ENCODE peak calls at places on chromosome 20, in seven cellular contexts. One of them, this sample, is unnamed.

GRCh38 chr20:605237-605636 is 4.9 kb downstream of the TCF15 start:
- DNase-seq in astrocyte of the hippocampus: no peak
- DNase-seq in NAMALWA: no peak
- DNase-seq in HEK293T: no peak
- DNase-seq in B cell: no peak
- DNase-seq in AG08395: no peak
- DNase-seq in heart left ventricle: peak; percentile 36
- DNase-seq in this sample: no peak

GRCh38 chr20:57047281-57048026 is 219.0 kb downstream of the BMP7 start:
- DNase-seq in astrocyte of the hippocampus: no peak
- DNase-seq in NAMALWA: peak; percentile 36
- DNase-seq in HEK293T: peak; percentile 36
- DNase-seq in B cell: no peak
- DNase-seq in AG08395: no peak
- DNase-seq in heart left ventricle: no peak
- DNase-seq in this sample: no peak

GRCh38 chr20:9611921-9612320 is 97.5 kb downstream of the LAMP5 start:
- DNase-seq in astrocyte of the hippocampus: no peak
- DNase-seq in NAMALWA: no peak
- DNase-seq in HEK293T: no peak
- DNase-seq in B cell: no peak
- DNase-seq in AG08395: no peak
- DNase-seq in heart left ventricle: no peak
- DNase-seq in this sample: no peak

GRCh38 chr20:57008217-57008616 is 258.2 kb downstream of the BMP7 start:
- DNase-seq in astrocyte of the hippocampus: peak; percentile 33
- DNase-seq in NAMALWA: no peak
- DNase-seq in HEK293T: no peak
- DNase-seq in B cell: no peak
- DNase-seq in AG08395: peak; percentile 36
- DNase-seq in heart left ventricle: no peak
- DNase-seq in this sample: no peak

GRCh38 chr20:58623579-58624473 is 27.3 kb upstream of the STX16 start:
- DNase-seq in astrocyte of the hippocampus: peak; percentile 99
- DNase-seq in NAMALWA: no peak
- DNase-seq in HEK293T: peak; percentile 67
- DNase-seq in B cell: no peak
- DNase-seq in AG08395: peak; percentile 97
- DNase-seq in heart left ventricle: peak; percentile 83
- DNase-seq in this sample: no peak

GRCh38 chr20:23517719-23518118 is 26.8 kb downstream of the CST8 start:
- DNase-seq in astrocyte of the hippocampus: no peak
- DNase-seq in NAMALWA: no peak
- DNase-seq in HEK293T: no peak
- DNase-seq in B cell: no peak
- DNase-seq in AG08395: no peak
- DNase-seq in heart left ventricle: no peak
- DNase-seq in this sample: no peak

GRCh38 chr20:36092424-36093024 is 62.0 kb upstream of the EPB41L1 start:
- DNase-seq in astrocyte of the hippocampus: peak; percentile 62
- DNase-seq in NAMALWA: no peak
- DNase-seq in HEK293T: peak; percentile 49
- DNase-seq in B cell: peak; percentile 39
- DNase-seq in AG08395: peak; percentile 38
- DNase-seq in heart left ventricle: no peak
- DNase-seq in this sample: no peak

GRCh38 chr20:35144694-35145093 is 2.4 kb downstream of the EDEM2 start:
- DNase-seq in astrocyte of the hippocampus: no peak
- DNase-seq in NAMALWA: peak; percentile 45
- DNase-seq in HEK293T: no peak
- DNase-seq in B cell: peak; percentile 80
- DNase-seq in AG08395: no peak
- DNase-seq in heart left ventricle: no peak
- DNase-seq in this sample: no peak

GRCh38 chr20:31516651-31517050 is 2.4 kb downstream of the HM13 start:
- DNase-seq in astrocyte of the hippocampus: no peak
- DNase-seq in NAMALWA: no peak
- DNase-seq in HEK293T: no peak
- DNase-seq in B cell: no peak
- DNase-seq in AG08395: no peak
- DNase-seq in heart left ventricle: no peak
- DNase-seq in this sample: no peak

GRCh38 chr20:45967551-45968080 is 4.4 kb downstream of the ZNF335 start:
- DNase-seq in astrocyte of the hippocampus: no peak
- DNase-seq in NAMALWA: no peak
- DNase-seq in HEK293T: no peak
- DNase-seq in B cell: no peak
- DNase-seq in AG08395: no peak
- DNase-seq in heart left ventricle: no peak
- DNase-seq in this sample: no peak

GRCh38 chr20:44552950-44553908 is 29.1 kb upstream of the PKIG start:
- DNase-seq in astrocyte of the hippocampus: peak; percentile 64
- DNase-seq in NAMALWA: no peak
- DNase-seq in HEK293T: no peak
- DNase-seq in B cell: no peak
- DNase-seq in AG08395: peak; percentile 63
- DNase-seq in heart left ventricle: no peak
- DNase-seq in this sample: no peak

GRCh38 chr20:3777726-3778629 is 3.3 kb downstream of the SPEF1 start:
- DNase-seq in astrocyte of the hippocampus: peak; percentile 53
- DNase-seq in NAMALWA: no peak
- DNase-seq in HEK293T: no peak
- DNase-seq in B cell: peak; percentile 63
- DNase-seq in AG08395: peak; percentile 84
- DNase-seq in heart left ventricle: peak; percentile 73
- DNase-seq in this sample: no peak

GRCh38 chr20:34355427-34355826 is 7.6 kb upstream of the ITCH start:
- DNase-seq in astrocyte of the hippocampus: no peak
- DNase-seq in NAMALWA: no peak
- DNase-seq in HEK293T: no peak
- DNase-seq in B cell: no peak
- DNase-seq in AG08395: no peak
- DNase-seq in heart left ventricle: no peak
- DNase-seq in this sample: no peak

GRCh38 chr20:41572010-41572572 is 46.1 kb downstream of the CHD6 start:
- DNase-seq in astrocyte of the hippocampus: no peak
- DNase-seq in NAMALWA: no peak
- DNase-seq in HEK293T: no peak
- DNase-seq in B cell: no peak
- DNase-seq in AG08395: no peak
- DNase-seq in heart left ventricle: no peak
- DNase-seq in this sample: no peak

GRCh38 chr20:56409946-56410345 is 2.1 kb upstream of the CASS4 start:
- DNase-seq in astrocyte of the hippocampus: no peak
- DNase-seq in NAMALWA: no peak
- DNase-seq in HEK293T: no peak
- DNase-seq in B cell: no peak
- DNase-seq in AG08395: no peak
- DNase-seq in heart left ventricle: no peak
- DNase-seq in this sample: no peak

GRCh38 chr20:59013959-59014608 is 5.1 kb upstream of the TUBB1 start:
- DNase-seq in astrocyte of the hippocampus: no peak
- DNase-seq in NAMALWA: no peak
- DNase-seq in HEK293T: no peak
- DNase-seq in B cell: no peak
- DNase-seq in AG08395: no peak
- DNase-seq in heart left ventricle: no peak
- DNase-seq in this sample: no peak

GRCh38 chr20:35146299-35146921 is 726 bp downstream of the EDEM2 start:
- DNase-seq in astrocyte of the hippocampus: peak; percentile 36
- DNase-seq in NAMALWA: peak; percentile 29
- DNase-seq in HEK293T: peak; percentile 50
- DNase-seq in B cell: peak; percentile 8
- DNase-seq in AG08395: peak; percentile 26
- DNase-seq in heart left ventricle: no peak
- DNase-seq in this sample: no peak

GRCh38 chr20:57964011-57964862 is 254.4 kb upstream of the PMEPA1 start:
- DNase-seq in astrocyte of the hippocampus: no peak
- DNase-seq in NAMALWA: no peak
- DNase-seq in HEK293T: no peak
- DNase-seq in B cell: no peak
- DNase-seq in AG08395: peak; percentile 56
- DNase-seq in heart left ventricle: peak; percentile 55
- DNase-seq in this sample: peak; percentile 78

GRCh38 chr20:48143435-48144081 is 358.3 kb upstream of the SULF2 start:
- DNase-seq in astrocyte of the hippocampus: no peak
- DNase-seq in NAMALWA: no peak
- DNase-seq in HEK293T: no peak
- DNase-seq in B cell: no peak
- DNase-seq in AG08395: no peak
- DNase-seq in heart left ventricle: no peak
- DNase-seq in this sample: no peak

GRCh38 chr20:4971064-4971463 is 30.2 kb downstream of the SLC23A2 start:
- DNase-seq in astrocyte of the hippocampus: no peak
- DNase-seq in NAMALWA: no peak
- DNase-seq in HEK293T: no peak
- DNase-seq in B cell: no peak
- DNase-seq in AG08395: no peak
- DNase-seq in heart left ventricle: no peak
- DNase-seq in this sample: no peak

GRCh38 chr20:44649976-44650375 is 1.5 kb downstream of the ADA start:
- DNase-seq in astrocyte of the hippocampus: no peak
- DNase-seq in NAMALWA: peak; percentile 21
- DNase-seq in HEK293T: no peak
- DNase-seq in B cell: no peak
- DNase-seq in AG08395: no peak
- DNase-seq in heart left ventricle: no peak
- DNase-seq in this sample: no peak

GRCh38 chr20:48433178-48433577 is 394.6 kb downstream of the PREX1 start:
- DNase-seq in astrocyte of the hippocampus: no peak
- DNase-seq in NAMALWA: no peak
- DNase-seq in HEK293T: no peak
- DNase-seq in B cell: no peak
- DNase-seq in AG08395: no peak
- DNase-seq in heart left ventricle: no peak
- DNase-seq in this sample: no peak

GRCh38 chr20:1336699-1337387 is 7.9 kb upstream of the SDCBP2 start:
- DNase-seq in astrocyte of the hippocampus: peak; percentile 57
- DNase-seq in NAMALWA: no peak
- DNase-seq in HEK293T: no peak
- DNase-seq in B cell: no peak
- DNase-seq in AG08395: no peak
- DNase-seq in heart left ventricle: peak; percentile 90
- DNase-seq in this sample: no peak

GRCh38 chr20:41366546-41367392 is at the start of gene EMILIN3:
- DNase-seq in astrocyte of the hippocampus: peak; percentile 47
- DNase-seq in NAMALWA: no peak
- DNase-seq in HEK293T: peak; percentile 75
- DNase-seq in B cell: no peak
- DNase-seq in AG08395: no peak
- DNase-seq in heart left ventricle: no peak
- DNase-seq in this sample: no peak

GRCh38 chr20:58436868-58437645 is 48.0 kb downstream of the VAPB start:
- DNase-seq in astrocyte of the hippocampus: no peak
- DNase-seq in NAMALWA: no peak
- DNase-seq in HEK293T: no peak
- DNase-seq in B cell: no peak
- DNase-seq in AG08395: no peak
- DNase-seq in heart left ventricle: no peak
- DNase-seq in this sample: no peak

GRCh38 chr20:2254333-2254732 is 41.5 kb upstream of the TGM3 start:
- DNase-seq in astrocyte of the hippocampus: no peak
- DNase-seq in NAMALWA: no peak
- DNase-seq in HEK293T: no peak
- DNase-seq in B cell: no peak
- DNase-seq in AG08395: no peak
- DNase-seq in heart left ventricle: no peak
- DNase-seq in this sample: no peak